ENCODE peak calls at places on chromosomes 5 and 9, in eight cellular contexts. L, N, U, J, Q, Z, B and E are unnamed samples.

GRCh38 chr5:179303801-179304200 is 41.5 kb downstream of the ADAMTS2 start:
- DNase-seq in Z (no peak), L (no peak), N (no peak), U (no peak), B (no peak), J (no peak), Q (no peak), E (no peak)

GRCh38 chr5:24905123-24905522 is 260.3 kb upstream of the CDH10 start:
- DNase-seq in Z (no peak), J (no peak), U (peak), N (no peak), B (no peak), L (no peak), Q (no peak), E (no peak)

GRCh38 chr9:93230601-93231000 is 46.7 kb downstream of the WNK2 start:
- DNase-seq in L (no peak), J (no peak), Q (no peak), U (no peak), N (no peak), Z (no peak), B (no peak), E (no peak)

GRCh38 chr5:98433673-98434072 is 339.8 kb upstream of the RGMB start:
- DNase-seq in J (no peak), U (no peak), Z (no peak), N (no peak), B (no peak), L (no peak), Q (no peak), E (no peak)

GRCh38 chr5:122751293-122751753 is 23.6 kb upstream of the SNX2 start:
- DNase-seq in N (no peak), B (no peak), Q (no peak), J (no peak), L (no peak), Z (no peak), U (no peak), E (no peak)

GRCh38 chr9:33884856-33885701 is 68.1 kb downstream of the UBE2R2 start:
- DNase-seq in L (peak), N (no peak), J (no peak), Q (no peak), Z (no peak), U (peak), B (no peak), E (no peak)

GRCh38 chr5:62044989-62045388 is 261.0 kb upstream of the KIF2A start:
- DNase-seq in Z (no peak), N (no peak), U (no peak), B (no peak), J (no peak), Q (no peak), L (no peak), E (no peak)

GRCh38 chr5:83443539-83443938 is 28.0 kb upstream of the VCAN start:
- DNase-seq in U (no peak), L (no peak), Z (no peak), N (no peak), J (no peak), Q (no peak), B (no peak), E (no peak)

GRCh38 chr9:136640176-136641086 is 22.3 kb upstream of the EGFL7 start:
- DNase-seq in J (no peak), Z (no peak), Q (no peak), L (no peak), B (no peak), U (no peak), N (no peak), E (no peak)

GRCh38 chr5:75886706-75887105 is 169.5 kb upstream of the POC5 start:
- DNase-seq in Q (no peak), Z (no peak), L (no peak), J (no peak), N (no peak), B (no peak), U (no peak), E (no peak)

GRCh38 chr9:115058684-115059315 is 59.2 kb downstream of the TNC start:
- DNase-seq in N (no peak), Q (no peak), L (no peak), U (no peak), J (no peak), B (no peak), Z (no peak), E (no peak)

GRCh38 chr9:69532359-69532758 is 139.8 kb downstream of the APBA1 start:
- DNase-seq in L (peak), Q (no peak), U (no peak), B (no peak), Z (no peak), N (no peak), J (no peak), E (no peak)